ENCODE peak calls at places on chromosomes 11 and 22, in four cellular contexts. One of them, this sample, is unnamed.
A peak's percentile ranks its signal among the peaks of the same experiment; 100 is the strongest.

GRCh38 chr11:3042496-3043314 is 14.5 kb downstream of the CARS1 start:
- DNase-seq in CD4-positive, CD25-positive, alpha-beta regulatory T cell: no peak
- DNase-seq in IMR-90: no peak
- DNase-seq in midbrain: no peak
- DNase-seq in this sample: no peak

GRCh38 chr22:26753125-26753862 is 95.9 kb downstream of the MIAT start:
- DNase-seq in IMR-90: no peak
- DNase-seq in CD4-positive, CD25-positive, alpha-beta regulatory T cell: no peak
- DNase-seq in midbrain: no peak
- DNase-seq in this sample: no peak

GRCh38 chr11:47923667-47924066 is 56.7 kb upstream of the PTPRJ start:
- DNase-seq in CD4-positive, CD25-positive, alpha-beta regulatory T cell: no peak
- DNase-seq in IMR-90: peak; percentile 51
- DNase-seq in midbrain: no peak
- DNase-seq in this sample: no peak

GRCh38 chr11:118180300-118180703 is 3.9 kb upstream of the SCN2B start:
- DNase-seq in CD4-positive, CD25-positive, alpha-beta regulatory T cell: peak; percentile 20
- DNase-seq in IMR-90: no peak
- DNase-seq in midbrain: peak; percentile 92
- DNase-seq in this sample: peak; percentile 34

GRCh38 chr11:63961608-63962412 is 12.6 kb upstream of the COX8A start:
- DNase-seq in midbrain: no peak
- DNase-seq in IMR-90: peak; percentile 31
- DNase-seq in CD4-positive, CD25-positive, alpha-beta regulatory T cell: peak; percentile 68
- DNase-seq in this sample: peak; percentile 19

GRCh38 chr11:94028436-94028835 is 7.3 kb downstream of the HEPHL1 start:
- DNase-seq in midbrain: no peak
- DNase-seq in IMR-90: peak; percentile 81
- DNase-seq in CD4-positive, CD25-positive, alpha-beta regulatory T cell: no peak
- DNase-seq in this sample: peak; percentile 52

GRCh38 chr11:125070699-125071254 is 7.7 kb downstream of the SLC37A2 start:
- DNase-seq in CD4-positive, CD25-positive, alpha-beta regulatory T cell: peak; percentile 51
- DNase-seq in midbrain: peak; percentile 15
- DNase-seq in IMR-90: peak; percentile 64
- DNase-seq in this sample: peak; percentile 70

GRCh38 chr11:61473370-61474025 is 35.1 kb upstream of the LRRC10B start:
- DNase-seq in CD4-positive, CD25-positive, alpha-beta regulatory T cell: no peak
- DNase-seq in midbrain: no peak
- DNase-seq in IMR-90: peak; percentile 28
- DNase-seq in this sample: peak; percentile 22

GRCh38 chr22:26342719-26343449 is 86.2 kb upstream of the ASPHD2 start:
- DNase-seq in CD4-positive, CD25-positive, alpha-beta regulatory T cell: no peak
- DNase-seq in midbrain: no peak
- DNase-seq in IMR-90: no peak
- DNase-seq in this sample: peak; percentile 15

GRCh38 chr22:42693055-42693762 is 27.5 kb downstream of the A4GALT start:
- DNase-seq in CD4-positive, CD25-positive, alpha-beta regulatory T cell: no peak
- DNase-seq in midbrain: no peak
- DNase-seq in IMR-90: no peak
- DNase-seq in this sample: no peak

GRCh38 chr11:65452806-65453490 is 30.4 kb downstream of the NEAT1 start:
- DNase-seq in IMR-90: peak; percentile 87
- DNase-seq in CD4-positive, CD25-positive, alpha-beta regulatory T cell: no peak
- DNase-seq in midbrain: no peak
- DNase-seq in this sample: peak; percentile 91

GRCh38 chr11:5369793-5370192 is 13.8 kb upstream of the OR51M1 start:
- DNase-seq in midbrain: no peak
- DNase-seq in CD4-positive, CD25-positive, alpha-beta regulatory T cell: no peak
- DNase-seq in IMR-90: peak; percentile 90
- DNase-seq in this sample: peak; percentile 87

GRCh38 chr22:35872451-35872850 is 154.8 kb downstream of the APOL5 start:
- DNase-seq in midbrain: no peak
- DNase-seq in CD4-positive, CD25-positive, alpha-beta regulatory T cell: no peak
- DNase-seq in IMR-90: no peak
- DNase-seq in this sample: no peak

GRCh38 chr11:66045177-66045639 is 3.8 kb downstream of the GAL3ST3 start:
- DNase-seq in CD4-positive, CD25-positive, alpha-beta regulatory T cell: peak; percentile 81
- DNase-seq in IMR-90: peak; percentile 70
- DNase-seq in midbrain: peak; percentile 70
- DNase-seq in this sample: peak; percentile 96

GRCh38 chr22:24697671-24698082 is 76.8 kb downstream of the PIWIL3 start:
- DNase-seq in IMR-90: no peak
- DNase-seq in midbrain: peak; percentile 2
- DNase-seq in CD4-positive, CD25-positive, alpha-beta regulatory T cell: no peak
- DNase-seq in this sample: no peak

GRCh38 chr22:41524809-41525449 is 19.3 kb downstream of the POLR3H start:
- DNase-seq in IMR-90: no peak
- DNase-seq in midbrain: no peak
- DNase-seq in CD4-positive, CD25-positive, alpha-beta regulatory T cell: peak; percentile 85
- DNase-seq in this sample: no peak

GRCh38 chr11:134207538-134208239 is 16.1 kb downstream of the NCAPD3 start:
- DNase-seq in midbrain: no peak
- DNase-seq in IMR-90: no peak
- DNase-seq in CD4-positive, CD25-positive, alpha-beta regulatory T cell: peak; percentile 58
- DNase-seq in this sample: peak; percentile 43

GRCh38 chr22:27820896-27821866 is 19.6 kb upstream of the MN1 start:
- DNase-seq in IMR-90: no peak
- DNase-seq in midbrain: no peak
- DNase-seq in CD4-positive, CD25-positive, alpha-beta regulatory T cell: no peak
- DNase-seq in this sample: no peak

GRCh38 chr22:37427711-37428635 is 694 bp upstream of the ELFN2 start:
- DNase-seq in IMR-90: no peak
- DNase-seq in midbrain: no peak
- DNase-seq in CD4-positive, CD25-positive, alpha-beta regulatory T cell: no peak
- DNase-seq in this sample: no peak

This sample was measured in adipocyte.